ENCODE peak calls at places on chromosomes 6 and 20, in eight cellular contexts. Q is Peyer's patch; Y is effector memory CD4-positive, alpha-beta T cell; D is lower lobe of right lung; R is AG04450; Z is A549; B is mesendoderm; U is uterus. A is an unnamed sample.

GRCh38 chr20:35465976-35466375 is 10.6 kb downstream of the CEP250 start:
- DNase-seq in Q (no peak), Y (no peak), D (no peak), R (no peak), Z (no peak), B (no peak), U (peak), A (no peak)

GRCh38 chr6:153328194-153328593 is 197.1 kb upstream of the RGS17 start:
- DNase-seq in Q (no peak), Y (no peak), D (no peak), R (no peak), Z (no peak), B (no peak), U (no peak), A (peak)

GRCh38 chr20:32201296-32201976 is 6.1 kb downstream of the PLAGL2 start:
- DNase-seq in Q (no peak), Y (no peak), D (no peak), R (no peak), Z (no peak), B (no peak), U (no peak), A (no peak)

GRCh38 chr6:109987196-109987595 is 9.1 kb downstream of the GPR6 start:
- DNase-seq in Q (no peak), Y (no peak), D (no peak), R (no peak), Z (no peak), B (no peak), U (no peak), A (no peak)

GRCh38 chr20:34112600-34113061 is 588 bp upstream of the EIF2S2 start:
- DNase-seq in Q (peak), Y (no peak), D (no peak), R (no peak), Z (peak), B (peak), U (peak), A (no peak)

GRCh38 chr6:33914519-33915120 is 110.8 kb upstream of the MLN start:
- DNase-seq in Q (peak), Y (peak), D (no peak), R (no peak), Z (no peak), B (no peak), U (no peak), A (no peak)

GRCh38 chr20:17885544-17885943 is 83.0 kb downstream of the SNX5 start:
- DNase-seq in Q (no peak), Y (no peak), D (no peak), R (no peak), Z (no peak), B (no peak), U (no peak), A (no peak)

GRCh38 chr20:1830240-1830639 is 65.0 kb upstream of the SIRPA start:
- DNase-seq in Q (no peak), Y (no peak), D (no peak), R (peak), Z (peak), B (peak), U (no peak), A (peak)

GRCh38 chr20:23679448-23680092 is 9.3 kb downstream of the CST4 start:
- DNase-seq in Q (no peak), Y (no peak), D (no peak), R (no peak), Z (no peak), B (no peak), U (no peak), A (no peak)

GRCh38 chr6:161434921-161435411 is 161.1 kb upstream of the AGPAT4 start:
- DNase-seq in Q (no peak), Y (no peak), D (no peak), R (peak), Z (peak), B (no peak), U (no peak), A (no peak)

GRCh38 chr6:14066782-14067406 is 50.7 kb upstream of the CD83 start:
- DNase-seq in Q (no peak), Y (no peak), D (no peak), R (peak), Z (peak), B (peak), U (peak), A (no peak)

GRCh38 chr6:77447254-77447653 is 16.0 kb downstream of the HTR1B start:
- DNase-seq in Q (no peak), Y (no peak), D (no peak), R (no peak), Z (no peak), B (no peak), U (no peak), A (no peak)

GRCh38 chr6:82067021-82067420 is 180.5 kb downstream of the IBTK start:
- DNase-seq in Q (no peak), Y (no peak), D (no peak), R (no peak), Z (no peak), B (no peak), U (no peak), A (no peak)

GRCh38 chr6:78629154-78629721 is 238.1 kb upstream of the IRAK1BP1 start:
- DNase-seq in Q (no peak), Y (no peak), D (no peak), R (no peak), Z (no peak), B (peak), U (no peak), A (no peak)

GRCh38 chr6:11389977-11390376 is 147.6 kb upstream of the TMEM170B start:
- DNase-seq in Q (no peak), Y (no peak), D (no peak), R (no peak), Z (no peak), B (peak), U (peak), A (peak)

DNA sequence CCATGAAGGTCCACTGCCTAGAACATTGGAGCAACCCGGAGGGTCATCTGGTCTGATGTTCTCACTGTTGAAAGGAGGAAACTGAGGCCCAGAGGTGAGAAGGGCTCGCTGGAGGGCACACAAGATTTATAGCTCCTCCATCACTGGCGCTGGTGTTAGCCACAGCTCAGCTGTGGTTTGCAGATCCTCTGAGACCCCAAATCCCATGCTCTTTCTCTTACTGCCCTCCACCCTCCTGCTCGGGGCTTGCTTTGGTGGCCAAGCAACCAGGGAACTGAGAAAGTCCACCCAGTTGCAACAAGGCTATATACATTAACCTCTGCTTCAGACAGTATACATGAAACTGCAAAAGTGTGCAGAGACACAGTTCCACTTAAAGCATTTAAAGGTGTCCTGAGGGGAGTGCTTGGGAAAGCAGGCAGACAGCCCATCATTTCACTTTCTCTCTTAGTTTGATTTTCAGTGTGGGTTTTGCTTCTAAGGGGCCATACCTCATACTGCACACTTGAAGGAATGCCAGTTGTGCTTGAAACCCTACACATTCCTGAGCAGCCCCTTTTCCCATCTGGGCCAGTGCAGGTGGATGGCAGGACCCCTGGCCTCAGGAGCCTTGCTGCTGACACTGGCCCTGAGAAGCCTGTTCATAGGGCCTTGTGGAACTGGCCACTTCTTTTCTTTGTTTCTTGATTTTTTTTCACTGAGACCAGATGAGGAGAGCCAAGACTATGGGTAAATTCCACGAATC is 347.6 kb downstream of the CDC5L start:
- DNase-seq in Q (no peak), Y (no peak), D (no peak), R (no peak), Z (no peak), B (no peak), U (no peak), A (no peak)
- H3K27ac ChIP-seq in Q (no peak), Y (no peak), D (no peak), R (no peak), Z (no peak), B (no peak), U (no peak), A (no peak)

GRCh38 chr20:3314391-3314790 is 75.4 kb upstream of the SLC4A11 start:
- DNase-seq in Q (no peak), Y (no peak), D (no peak), R (no peak), Z (no peak), B (peak), U (no peak), A (no peak)
- H3K27ac ChIP-seq in Q (no peak), Y (no peak), D (no peak), R (no peak), Z (peak), B (no peak), U (no peak), A (peak)

DNA sequence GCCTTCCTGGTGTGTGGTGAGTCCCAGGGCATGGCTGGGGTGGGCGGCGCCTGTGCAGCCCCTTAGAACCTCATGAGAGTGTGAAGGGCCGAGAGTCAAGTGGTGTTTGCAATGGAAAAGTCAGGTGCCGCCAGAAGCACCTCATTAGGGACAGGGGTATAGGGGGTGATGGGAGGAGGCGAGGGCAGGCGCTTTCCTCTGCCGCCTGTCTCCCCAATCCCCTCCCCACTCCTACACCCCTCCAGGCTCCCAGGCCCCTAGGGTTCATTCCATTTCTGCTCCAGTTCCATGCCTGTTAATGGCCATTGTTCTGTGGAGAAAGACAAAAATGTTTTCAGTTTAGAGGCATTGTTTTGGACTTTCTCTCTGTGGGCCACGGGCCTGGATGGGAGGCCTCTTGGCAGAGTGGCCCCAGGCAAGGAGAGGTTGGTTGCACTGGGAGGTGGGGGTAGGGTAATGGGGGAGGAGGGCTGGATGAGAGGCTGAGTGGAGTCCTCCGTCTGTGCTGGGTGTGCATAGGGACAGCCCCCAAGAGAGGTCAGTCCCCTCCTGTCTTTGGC is 21.4 kb upstream of the SCUBE3 start:
- DNase-seq in Q (no peak), Y (no peak), D (no peak), R (no peak), Z (no peak), B (peak), U (no peak), A (no peak)
- H3K27ac ChIP-seq in Q (no peak), Y (no peak), D (no peak), R (no peak), Z (no peak), B (no peak), U (no peak), A (no peak)

GRCh38 chr6:27867941-27868705 is 44.1 kb downstream of the OR2B2 start:
- DNase-seq in Q (no peak), Y (no peak), D (no peak), R (no peak), Z (no peak), B (peak), U (no peak), A (no peak)
- H3K27ac ChIP-seq in Q (no peak), Y (no peak), D (no peak), R (no peak), Z (peak), B (peak), U (no peak), A (no peak)

GRCh38 chr6:158910484-158911075 is 89.4 kb downstream of the RSPH3 start:
- DNase-seq in Q (peak), Y (no peak), D (no peak), R (no peak), Z (no peak), B (peak), U (no peak), A (no peak)
- H3K27ac ChIP-seq in Q (peak), Y (peak), D (peak), R (no peak), Z (no peak), B (no peak), U (no peak), A (peak)

GRCh38 chr6:42968783-42969182 is 8.2 kb downstream of the GNMT start:
- DNase-seq in Q (no peak), Y (no peak), D (no peak), R (no peak), Z (no peak), B (no peak), U (no peak), A (no peak)

GRCh38 chr6:42970859-42971612 is 7.9 kb downstream of the PEX6 start:
- DNase-seq in Q (no peak), Y (no peak), D (no peak), R (no peak), Z (peak), B (peak), U (no peak), A (no peak)

GRCh38 chr6:42968126-42968701 is 7.7 kb downstream of the GNMT start:
- DNase-seq in Q (no peak), Y (no peak), D (no peak), R (no peak), Z (no peak), B (no peak), U (no peak), A (no peak)

GRCh38 chr6:42969431-42969830 is 8.9 kb downstream of the GNMT start:
- DNase-seq in Q (no peak), Y (no peak), D (no peak), R (no peak), Z (no peak), B (peak), U (no peak), A (no peak)

GRCh38 chr6:42969934-42970333 is 9.0 kb downstream of the PEX6 start:
- DNase-seq in Q (no peak), Y (no peak), D (no peak), R (no peak), Z (no peak), B (no peak), U (no peak), A (no peak)
- H3K27ac ChIP-seq in Q (no peak), Y (no peak), D (no peak), R (no peak), Z (no peak), B (no peak), U (no peak), A (no peak)

DNA sequence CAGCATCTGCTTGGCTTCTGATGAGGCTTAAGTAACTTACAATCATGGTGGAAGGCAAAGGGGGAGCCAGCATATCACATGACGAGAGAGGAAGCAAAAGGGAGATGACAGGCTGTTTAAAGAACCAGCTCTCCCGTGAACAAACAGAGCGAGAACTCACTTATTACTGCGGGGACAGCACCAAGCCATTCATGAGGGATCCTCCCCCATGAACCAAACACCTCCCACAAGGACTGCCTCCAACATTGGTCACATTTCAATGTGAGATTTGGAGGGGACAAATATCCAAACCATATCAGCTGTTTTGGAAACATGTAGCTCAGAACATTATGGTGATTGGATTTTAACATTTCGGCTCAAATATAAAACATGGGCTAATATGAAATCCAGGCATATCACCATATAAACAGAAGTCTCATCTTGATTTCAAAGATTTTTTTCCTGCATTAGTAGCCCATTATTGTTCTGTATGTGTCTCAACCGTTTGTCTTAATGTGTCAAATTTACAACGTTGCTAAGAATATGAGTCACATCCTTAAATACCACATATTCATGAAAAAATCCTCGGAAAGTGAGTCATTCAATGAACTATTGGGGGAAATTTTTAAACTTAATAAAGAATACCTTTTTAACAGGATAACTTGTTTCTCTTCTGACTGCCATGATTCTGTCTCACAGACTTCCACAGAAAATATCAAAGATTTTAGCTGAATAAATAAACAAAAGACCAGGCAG is 894.3 kb downstream of the TFAP2A start:
- DNase-seq in Q (no peak), Y (no peak), D (no peak), R (peak), Z (peak), B (no peak), U (no peak), A (no peak)
- H3K27ac ChIP-seq in Q (no peak), Y (no peak), D (no peak), R (peak), Z (no peak), B (no peak), U (no peak), A (peak)